ENCODE peak calls at places on chromosomes 13 and 19, in seven cellular contexts. Y, B, E, X, J, R and S are unnamed samples.
A peak's percentile ranks its signal among the peaks of the same experiment; 100 is the strongest.

GRCh38 chr19:7870571-7871279 is 3.5 kb downstream of the PRR36 start:
- DNase-seq in Y (peak; percentile 79), B (peak; percentile 35), E (no peak), X (no peak), J (peak; percentile 87), R (peak; percentile 83), S (no peak)

GRCh38 chr19:33725567-33725966 is 71.1 kb upstream of the KCTD15 start:
- DNase-seq in Y (no peak), B (no peak), E (no peak), X (no peak), J (no peak), R (no peak), S (no peak)

GRCh38 chr19:49887037-49887652 is 9.5 kb downstream of the IL4I1 start:
- DNase-seq in Y (no peak), B (no peak), E (no peak), X (peak; percentile 44), J (no peak), R (no peak), S (no peak)

GRCh38 chr19:47650695-47651094 is 41.8 kb downstream of the BICRA start:
- DNase-seq in Y (no peak), B (no peak), E (no peak), X (no peak), J (no peak), R (no peak), S (no peak)

GRCh38 chr13:95447766-95448165 is 104.8 kb upstream of the CLDN10 start:
- DNase-seq in Y (no peak), B (no peak), E (no peak), X (no peak), J (peak; percentile 26), R (no peak), S (no peak)

GRCh38 chr13:55606045-55606665 is 1534.6 kb upstream of the PRR20A start:
- DNase-seq in Y (no peak), B (no peak), E (no peak), X (no peak), J (no peak), R (no peak), S (no peak)

GRCh38 chr19:31421856-31422255 is 72.6 kb upstream of the TSHZ3 start:
- DNase-seq in Y (no peak), B (no peak), E (no peak), X (no peak), J (no peak), R (no peak), S (no peak)

GRCh38 chr13:36608474-36608873 is 65.3 kb upstream of the SERTM1 start:
- DNase-seq in Y (no peak), B (no peak), E (no peak), X (no peak), J (no peak), R (no peak), S (no peak)

GRCh38 chr19:35264281-35265125 is 4.3 kb upstream of the USF2 start:
- DNase-seq in Y (no peak), B (peak; percentile 8), E (no peak), X (peak; percentile 41), J (peak; percentile 11), R (no peak), S (peak; percentile 29)

GRCh38 chr19:14337510-14337909 is 43.7 kb upstream of the ADGRE5 start:
- DNase-seq in Y (peak; percentile 78), B (no peak), E (no peak), X (no peak), J (peak; percentile 36), R (peak; percentile 57), S (peak; percentile 52)

GRCh38 chr19:33436360-33437345 is 63.1 kb downstream of the CEBPG start:
- DNase-seq in Y (no peak), B (no peak), E (no peak), X (peak; percentile 48), J (no peak), R (no peak), S (peak; percentile 39)

GRCh38 chr13:63209330-63210017 is 1793.8 kb upstream of the PCDH20 start:
- DNase-seq in Y (no peak), B (no peak), E (no peak), X (no peak), J (no peak), R (no peak), S (no peak)

GRCh38 chr19:54928299-54928698 is 19.0 kb downstream of the NLRP7 start:
- DNase-seq in Y (no peak), B (no peak), E (no peak), X (no peak), J (no peak), R (no peak), S (no peak)

GRCh38 chr19:38583219-38583984 is 34.4 kb downstream of the MAP4K1 start:
- DNase-seq in Y (no peak), B (no peak), E (no peak), X (no peak), J (no peak), R (no peak), S (no peak)

GRCh38 chr13:50993371-50993770 is 83.8 kb downstream of the RNASEH2B start:
- DNase-seq in Y (no peak), B (no peak), E (no peak), X (no peak), J (peak; percentile 18), R (no peak), S (no peak)

GRCh38 chr19:16641695-16642094 is 13.7 kb upstream of the MED26 start:
- DNase-seq in Y (no peak), B (no peak), E (no peak), X (no peak), J (no peak), R (no peak), S (no peak)

GRCh38 chr19:56678205-56678604 is 6.6 kb upstream of the ZNF835 start:
- DNase-seq in Y (no peak), B (no peak), E (no peak), X (no peak), J (peak; percentile 18), R (no peak), S (no peak)
- H3K9me3 ChIP-seq in Y (no peaks in the 10 kb centered on the region), B (no peaks in the 10 kb centered on the region), E (no peaks in the 10 kb centered on the region), X (no peaks in the 10 kb centered on the region), J (peaks cover 2% of the 10 kb centered on the region), R (no peaks in the 10 kb centered on the region), S (no peaks in the 10 kb centered on the region)

GRCh38 chr19:46387713-46388130 is 25.6 kb downstream of the CCDC8 start:
- DNase-seq in Y (no peak), B (no peak), E (no peak), X (no peak), J (no peak), R (no peak), S (peak; percentile 16)

GRCh38 chr19:46385636-46386035 is 27.7 kb downstream of the CCDC8 start:
- DNase-seq in Y (no peak), B (no peak), E (no peak), X (no peak), J (no peak), R (no peak), S (peak; percentile 30)

GRCh38 chr19:46384396-46384795 is 29.0 kb downstream of the CCDC8 start:
- DNase-seq in Y (no peak), B (no peak), E (no peak), X (peak; percentile 35), J (peak; percentile 92), R (no peak), S (peak; percentile 21)

GRCh38 chr19:46386996-46387712 is 26.2 kb downstream of the CCDC8 start:
- DNase-seq in Y (no peak), B (no peak), E (no peak), X (no peak), J (no peak), R (no peak), S (peak; percentile 33)

GRCh38 chr19:46386151-46386550 is 27.2 kb downstream of the CCDC8 start:
- DNase-seq in Y (no peak), B (no peak), E (no peak), X (no peak), J (no peak), R (no peak), S (peak; percentile 28)
- H3K36me3 ChIP-seq in Y (peaks cover 22% of the 10 kb centered on the region), B (peaks cover 54% of the 10 kb centered on the region), E (peaks cover 100% of the 10 kb centered on the region), X (peaks cover 4% of the 10 kb centered on the region), J (peaks cover 94% of the 10 kb centered on the region), R (peaks cover 89% of the 10 kb centered on the region), S (peaks cover 95% of the 10 kb centered on the region)

GRCh38 chr19:13008926-13009787 is 13.9 kb downstream of the NFIX start:
- DNase-seq in Y (no peak), B (no peak), E (no peak), X (no peak), J (no peak), R (no peak), S (no peak)

GRCh38 chr19:13010992-13011652 is 15.8 kb downstream of the NFIX start:
- DNase-seq in Y (no peak), B (no peak), E (no peak), X (no peak), J (no peak), R (no peak), S (no peak)

GRCh38 chr19:13012390-13012689 is 17.1 kb downstream of the NFIX start:
- DNase-seq in Y (no peak), B (no peak), E (no peak), X (no peak), J (no peak), R (no peak), S (no peak)

GRCh38 chr19:13011653-13012389 is 16.5 kb downstream of the NFIX start:
- DNase-seq in Y (no peak), B (no peak), E (no peak), X (no peak), J (no peak), R (no peak), S (no peak)

DNA sequence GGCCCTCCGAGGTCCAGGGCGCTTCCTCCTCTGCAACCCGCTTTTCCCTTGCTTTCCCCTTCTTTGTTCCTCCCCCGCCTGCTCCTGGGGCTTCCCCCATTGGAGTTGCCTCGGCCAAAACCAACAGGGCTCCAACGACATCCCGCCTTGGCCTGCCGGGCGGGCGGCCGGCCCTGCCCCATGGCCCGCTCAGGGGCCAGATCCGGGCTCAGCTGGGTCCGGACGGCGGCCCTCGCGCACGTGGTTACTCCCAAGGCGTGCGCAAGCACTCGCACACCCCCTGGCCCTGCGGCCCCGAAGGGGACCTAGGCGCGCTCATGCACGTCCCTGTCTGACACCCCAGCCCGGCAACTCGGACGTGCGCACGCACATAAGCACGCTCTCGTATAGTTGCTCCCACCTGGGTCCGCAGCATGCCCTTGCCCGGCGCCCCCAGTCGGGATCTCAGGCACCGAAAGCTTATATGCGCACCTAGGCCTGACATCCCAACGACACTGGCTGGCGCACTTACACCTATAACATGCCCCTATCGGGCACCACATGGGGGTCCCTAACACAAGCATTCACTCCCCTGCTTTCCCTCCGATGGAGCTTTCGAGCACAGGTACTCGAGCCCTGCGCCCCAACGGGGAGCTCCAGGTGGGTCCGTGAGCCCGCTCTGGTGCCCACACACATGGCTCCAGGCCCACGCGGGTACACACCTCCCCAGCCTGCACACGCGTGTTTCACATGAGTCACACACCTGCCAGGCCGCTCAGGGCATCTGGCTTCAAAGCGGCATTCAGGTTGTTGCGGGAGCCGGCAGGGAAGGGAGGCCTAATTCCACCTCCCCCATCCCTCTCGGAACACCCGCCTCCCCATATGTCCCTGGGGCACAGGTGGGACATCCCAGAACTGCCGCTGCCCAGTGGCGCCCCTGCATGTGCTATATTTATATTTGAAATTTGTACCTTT is 15.0 kb downstream of the NFIX start:
- DNase-seq in Y (no peak), B (no peak), E (no peak), X (no peak), J (no peak), R (no peak), S (no peak)
- H3K4me3 ChIP-seq in Y (no peak overlapping the region), B (no peak overlapping the region), E (peak overlapping the region; percentile 41), X (no peak overlapping the region), J (no peak overlapping the region), R (no peak overlapping the region), S (peak overlapping the region; percentile 8)

DNA sequence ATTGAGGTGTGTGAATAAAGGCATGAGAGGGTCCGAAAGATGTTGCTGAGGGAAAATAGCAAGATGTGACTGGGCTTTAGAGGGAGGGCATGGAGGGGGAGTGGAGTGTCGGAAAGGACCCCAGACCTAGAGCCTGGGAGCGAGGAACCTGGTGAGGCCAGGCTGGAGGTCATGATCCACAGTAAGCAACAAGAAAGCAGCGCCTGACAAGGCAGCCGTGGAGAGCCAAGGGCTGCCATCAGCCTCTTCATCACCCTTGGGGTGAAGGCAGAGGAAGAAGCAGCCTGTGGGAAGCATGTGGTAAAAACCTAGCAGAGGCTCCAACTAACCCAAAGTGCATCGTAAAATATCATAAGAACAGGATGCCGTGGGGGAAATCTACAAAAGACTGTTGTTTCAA is 162.8 kb upstream of the SOX1 start:
- DNase-seq in Y (no peak), B (no peak), E (no peak), X (peak; percentile 24), J (peak; percentile 5), R (no peak), S (no peak)
- H3K9me3 ChIP-seq in Y (no peaks in the 10 kb centered on the region), B (no peaks in the 10 kb centered on the region), E (no peaks in the 10 kb centered on the region), X (no peaks in the 10 kb centered on the region), J (peaks cover 18% of the 10 kb centered on the region), R (no peaks in the 10 kb centered on the region), S (no peaks in the 10 kb centered on the region)